ENCODE peak calls at places on chromosomes 2 and 18, in five cellular contexts. One of them, this sample, is unnamed.

GRCh38 chr2:36277146-36277808 is 78.3 kb upstream of the CRIM1 start:
- DNase-seq in heart right ventricle: no peak
- DNase-seq in AG10803: peak; percentile 65
- DNase-seq in HT1080: peak; percentile 97
- DNase-seq in activated CD4-positive, alpha-beta T cell treated with anti-CD3 and anti-CD28 coated beads, Interleukin-2, amount 10 ng/mL, durations not matched to agents 7 days and 5 days: no peak
- DNase-seq in this sample: no peak

GRCh38 chr2:201854841-201855240 is 48.5 kb downstream of the CDK15 start:
- DNase-seq in HT1080: no peak
- DNase-seq in AG10803: peak; percentile 69
- DNase-seq in activated CD4-positive, alpha-beta T cell treated with anti-CD3 and anti-CD28 coated beads, Interleukin-2, amount 10 ng/mL, durations not matched to agents 7 days and 5 days: no peak
- DNase-seq in heart right ventricle: no peak
- DNase-seq in this sample: no peak

GRCh38 chr18:23934252-23934651 is 80.3 kb upstream of the TTC39C start:
- DNase-seq in activated CD4-positive, alpha-beta T cell treated with anti-CD3 and anti-CD28 coated beads, Interleukin-2, amount 10 ng/mL, durations not matched to agents 7 days and 5 days: no peak
- DNase-seq in HT1080: no peak
- DNase-seq in AG10803: no peak
- DNase-seq in heart right ventricle: no peak
- DNase-seq in this sample: no peak

GRCh38 chr2:105397959-105398521 is 811 bp downstream of the FHL2 start:
- DNase-seq in AG10803: peak; percentile 45
- DNase-seq in HT1080: peak; percentile 35
- DNase-seq in activated CD4-positive, alpha-beta T cell treated with anti-CD3 and anti-CD28 coated beads, Interleukin-2, amount 10 ng/mL, durations not matched to agents 7 days and 5 days: no peak
- DNase-seq in heart right ventricle: no peak
- DNase-seq in this sample: peak; percentile 53

GRCh38 chr2:10042301-10043161 is 819 bp upstream of the KLF11 start:
- DNase-seq in HT1080: no peak
- DNase-seq in heart right ventricle: peak; percentile 88
- DNase-seq in AG10803: peak; percentile 65
- DNase-seq in activated CD4-positive, alpha-beta T cell treated with anti-CD3 and anti-CD28 coated beads, Interleukin-2, amount 10 ng/mL, durations not matched to agents 7 days and 5 days: peak; percentile 21
- DNase-seq in this sample: peak; percentile 73

GRCh38 chr2:71989671-71990070 is 158.0 kb downstream of the CYP26B1 start:
- DNase-seq in activated CD4-positive, alpha-beta T cell treated with anti-CD3 and anti-CD28 coated beads, Interleukin-2, amount 10 ng/mL, durations not matched to agents 7 days and 5 days: no peak
- DNase-seq in HT1080: no peak
- DNase-seq in AG10803: no peak
- DNase-seq in heart right ventricle: no peak
- DNase-seq in this sample: no peak

GRCh38 chr2:99737526-99737925 is 247.7 kb upstream of the REV1 start:
- DNase-seq in AG10803: no peak
- DNase-seq in heart right ventricle: no peak
- DNase-seq in activated CD4-positive, alpha-beta T cell treated with anti-CD3 and anti-CD28 coated beads, Interleukin-2, amount 10 ng/mL, durations not matched to agents 7 days and 5 days: no peak
- DNase-seq in HT1080: no peak
- DNase-seq in this sample: no peak

GRCh38 chr2:101655941-101656422 is 41.5 kb upstream of the MAP4K4 start:
- DNase-seq in AG10803: peak; percentile 69
- DNase-seq in HT1080: peak; percentile 45
- DNase-seq in activated CD4-positive, alpha-beta T cell treated with anti-CD3 and anti-CD28 coated beads, Interleukin-2, amount 10 ng/mL, durations not matched to agents 7 days and 5 days: no peak
- DNase-seq in heart right ventricle: no peak
- DNase-seq in this sample: no peak

GRCh38 chr2:199111461-199111860 is 346.3 kb downstream of the SATB2 start:
- DNase-seq in heart right ventricle: no peak
- DNase-seq in activated CD4-positive, alpha-beta T cell treated with anti-CD3 and anti-CD28 coated beads, Interleukin-2, amount 10 ng/mL, durations not matched to agents 7 days and 5 days: no peak
- DNase-seq in AG10803: peak; percentile 51
- DNase-seq in HT1080: no peak
- DNase-seq in this sample: no peak

GRCh38 chr2:19796036-19796703 is 105.6 kb downstream of the TTC32 start:
- DNase-seq in activated CD4-positive, alpha-beta T cell treated with anti-CD3 and anti-CD28 coated beads, Interleukin-2, amount 10 ng/mL, durations not matched to agents 7 days and 5 days: no peak
- DNase-seq in heart right ventricle: no peak
- DNase-seq in AG10803: peak; percentile 99
- DNase-seq in HT1080: peak; percentile 82
- DNase-seq in this sample: no peak

GRCh38 chr2:234249873-234250272 is 199.4 kb downstream of the SPP2 start:
- DNase-seq in HT1080: peak; percentile 97
- DNase-seq in AG10803: peak; percentile 90
- DNase-seq in heart right ventricle: no peak
- DNase-seq in activated CD4-positive, alpha-beta T cell treated with anti-CD3 and anti-CD28 coated beads, Interleukin-2, amount 10 ng/mL, durations not matched to agents 7 days and 5 days: no peak
- DNase-seq in this sample: no peak

GRCh38 chr2:191540681-191541080 is 137.3 kb upstream of the NABP1 start:
- DNase-seq in HT1080: no peak
- DNase-seq in activated CD4-positive, alpha-beta T cell treated with anti-CD3 and anti-CD28 coated beads, Interleukin-2, amount 10 ng/mL, durations not matched to agents 7 days and 5 days: no peak
- DNase-seq in AG10803: no peak
- DNase-seq in heart right ventricle: no peak
- DNase-seq in this sample: no peak

GRCh38 chr2:29193681-29194080 is 78.5 kb downstream of the CLIP4 start:
- DNase-seq in activated CD4-positive, alpha-beta T cell treated with anti-CD3 and anti-CD28 coated beads, Interleukin-2, amount 10 ng/mL, durations not matched to agents 7 days and 5 days: no peak
- DNase-seq in heart right ventricle: no peak
- DNase-seq in AG10803: no peak
- DNase-seq in HT1080: no peak
- DNase-seq in this sample: no peak

GRCh38 chr18:69267895-69268294 is 132.8 kb upstream of the DOK6 start:
- DNase-seq in HT1080: no peak
- DNase-seq in AG10803: no peak
- DNase-seq in activated CD4-positive, alpha-beta T cell treated with anti-CD3 and anti-CD28 coated beads, Interleukin-2, amount 10 ng/mL, durations not matched to agents 7 days and 5 days: no peak
- DNase-seq in heart right ventricle: no peak
- DNase-seq in this sample: peak; percentile 13

GRCh38 chr2:26414291-26414690 is 12.6 kb downstream of the DRC1 start:
- DNase-seq in activated CD4-positive, alpha-beta T cell treated with anti-CD3 and anti-CD28 coated beads, Interleukin-2, amount 10 ng/mL, durations not matched to agents 7 days and 5 days: no peak
- DNase-seq in heart right ventricle: no peak
- DNase-seq in HT1080: no peak
- DNase-seq in AG10803: no peak
- DNase-seq in this sample: no peak

GRCh38 chr18:62720048-62720447 is 4.7 kb downstream of the PHLPP1 start:
- DNase-seq in activated CD4-positive, alpha-beta T cell treated with anti-CD3 and anti-CD28 coated beads, Interleukin-2, amount 10 ng/mL, durations not matched to agents 7 days and 5 days: no peak
- DNase-seq in heart right ventricle: no peak
- DNase-seq in HT1080: no peak
- DNase-seq in AG10803: no peak
- DNase-seq in this sample: no peak

GRCh38 chr2:38997784-38998183 is 108.1 kb downstream of the ARHGEF33 start:
- DNase-seq in HT1080: peak; percentile 87
- DNase-seq in AG10803: peak; percentile 93
- DNase-seq in activated CD4-positive, alpha-beta T cell treated with anti-CD3 and anti-CD28 coated beads, Interleukin-2, amount 10 ng/mL, durations not matched to agents 7 days and 5 days: no peak
- DNase-seq in heart right ventricle: no peak
- DNase-seq in this sample: no peak

GRCh38 chr2:126117886-126118285 is 538.1 kb upstream of the GYPC start:
- DNase-seq in activated CD4-positive, alpha-beta T cell treated with anti-CD3 and anti-CD28 coated beads, Interleukin-2, amount 10 ng/mL, durations not matched to agents 7 days and 5 days: no peak
- DNase-seq in AG10803: no peak
- DNase-seq in HT1080: no peak
- DNase-seq in heart right ventricle: no peak
- DNase-seq in this sample: no peak

GRCh38 chr18:63410792-63411191 is 11.5 kb downstream of the VPS4B start:
- DNase-seq in activated CD4-positive, alpha-beta T cell treated with anti-CD3 and anti-CD28 coated beads, Interleukin-2, amount 10 ng/mL, durations not matched to agents 7 days and 5 days: no peak
- DNase-seq in AG10803: peak; percentile 49
- DNase-seq in heart right ventricle: no peak
- DNase-seq in HT1080: peak; percentile 87
- DNase-seq in this sample: no peak

GRCh38 chr2:75710220-75710576 is 517 bp downstream of the GCFC2 start:
- DNase-seq in heart right ventricle: no peak
- DNase-seq in activated CD4-positive, alpha-beta T cell treated with anti-CD3 and anti-CD28 coated beads, Interleukin-2, amount 10 ng/mL, durations not matched to agents 7 days and 5 days: no peak
- DNase-seq in HT1080: no peak
- DNase-seq in AG10803: no peak
- DNase-seq in this sample: no peak